ENCODE peak calls at places on chromosomes 6 and 20, in eight cellular contexts. Z is CD8-positive, alpha-beta T cell; U is cardiac muscle cell; C is trophoblast cell; F is GM23248; M is iPS DF 6.9; A is Peyer's patch; O is ovary. H is an unnamed sample. For H3K9me3, the result is how much of the 10 kb centered on the place peaks cover.

GRCh38 chr6:11277275-11278206 is 45.1 kb upstream of the NEDD9 start:
- DNase-seq in Z (no peak), M (peak), O (peak), F (peak), A (no peak), C (no peak), U (peak), H (peak)

GRCh38 chr20:38754924-38755323 is 6.7 kb downstream of the ACTR5 start:
- DNase-seq in M (no peak), C (no peak), F (no peak), O (no peak), U (no peak), Z (no peak), A (no peak), H (no peak)

GRCh38 chr6:152244998-152245630 is 392.0 kb downstream of the SYNE1 start:
- DNase-seq in Z (no peak), C (no peak), O (no peak), M (no peak), F (no peak), U (peak), A (no peak), H (no peak)

GRCh38 chr6:28349892-28350737 is at the start of gene ZKSCAN3:
- DNase-seq in C (peak), O (peak), Z (peak), U (peak), M (no peak), A (peak), F (peak), H (peak)

GRCh38 chr20:61706562-61706961 is 359.1 kb downstream of the TAF4 start:
- DNase-seq in U (no peak), F (no peak), M (no peak), A (no peak), O (no peak), C (no peak), Z (no peak), H (no peak)

GRCh38 chr20:9100721-9101120 is 31.8 kb downstream of the PLCB4 start:
- DNase-seq in C (no peak), Z (no peak), M (no peak), A (no peak), O (no peak), F (no peak), U (no peak), H (no peak)

GRCh38 chr20:62702886-62703852 is 5.5 kb upstream of the NTSR1 start:
- DNase-seq in U (no peak), C (peak), M (no peak), F (peak), A (no peak), O (no peak), Z (peak), H (peak)

GRCh38 chr20:64113796-64114355 is 6.5 kb upstream of the NPBWR2 start:
- DNase-seq in F (no peak), U (no peak), M (no peak), Z (no peak), C (no peak), A (peak), O (peak), H (no peak)

GRCh38 chr20:1212607-1213396 is 9.5 kb downstream of the C20orf202 start:
- DNase-seq in O (peak), Z (peak), C (peak), A (peak), M (peak), F (peak), U (peak), H (peak)

GRCh38 chr6:167817016-167817415 is 9.7 kb upstream of the AFDN start:
- DNase-seq in U (no peak), O (no peak), M (no peak), C (no peak), F (no peak), A (no peak), Z (no peak), H (no peak)

GRCh38 chr6:104682722-104683643 is 176.7 kb downstream of the HACE1 start:
- DNase-seq in A (peak), M (peak), O (no peak), U (peak), C (peak), F (peak), Z (peak), H (peak)

GRCh38 chr6:28985396-28986164 is 19.5 kb downstream of the ZNF311 start:
- DNase-seq in C (peak), F (peak), U (peak), A (peak), M (peak), O (peak), Z (no peak), H (peak)

GRCh38 chr6:13480631-13481501 is 6.5 kb downstream of the GFOD1 start:
- DNase-seq in M (no peak), A (no peak), U (no peak), F (peak), Z (no peak), O (no peak), C (peak), H (no peak)

GRCh38 chr20:62267543-62267942 is 29.2 kb downstream of the OSBPL2 start:
- DNase-seq in U (no peak), Z (no peak), A (no peak), C (peak), M (no peak), F (no peak), O (no peak), H (no peak)

GRCh38 chr20:36604952-36605308 is 649 bp upstream of the RAB5IF start:
- DNase-seq in U (no peak), Z (peak), A (peak), F (no peak), M (no peak), O (peak), C (no peak), H (no peak)

GRCh38 chr6:50837589-50838445 is 19.1 kb downstream of the TFAP2B start:
- DNase-seq in F (no peak), A (no peak), C (no peak), M (no peak), O (no peak), U (no peak), Z (no peak), H (no peak)

GRCh38 chr6:169263836-169264608 is 10.4 kb upstream of the THBS2 start:
- DNase-seq in Z (no peak), U (no peak), F (peak), A (no peak), M (no peak), O (no peak), C (peak), H (peak)

GRCh38 chr6:143901885-143902708 is 37.8 kb downstream of the ZC2HC1B start:
- DNase-seq in M (no peak), A (no peak), Z (no peak), O (peak), C (no peak), U (peak), F (peak), H (peak)
- H3K27ac ChIP-seq in M (no peak), A (peak), Z (no peak), O (peak), C (no peak), U (peak), F (no peak), H (peak)

GRCh38 chr20:58851221-58851968 is 693 bp upstream of the GNAS-AS1 start:
- DNase-seq in A (no peak), C (no peak), Z (no peak), O (no peak), U (no peak), F (peak), M (no peak), H (no peak)
- H3K9me3 ChIP-seq in A (under half), C (under half), Z (under half), O (under half), U (under half), F (under half), M (under half), H (under half)

GRCh38 chr6:134352786-134353480 is 35.0 kb upstream of the SGK1 start:
- DNase-seq in F (peak), O (no peak), A (no peak), M (no peak), C (no peak), Z (no peak), U (no peak), H (no peak)
- H3K27ac ChIP-seq in F (peak), O (peak), A (no peak), M (no peak), C (no peak), Z (no peak), U (no peak), H (no peak)

DNA sequence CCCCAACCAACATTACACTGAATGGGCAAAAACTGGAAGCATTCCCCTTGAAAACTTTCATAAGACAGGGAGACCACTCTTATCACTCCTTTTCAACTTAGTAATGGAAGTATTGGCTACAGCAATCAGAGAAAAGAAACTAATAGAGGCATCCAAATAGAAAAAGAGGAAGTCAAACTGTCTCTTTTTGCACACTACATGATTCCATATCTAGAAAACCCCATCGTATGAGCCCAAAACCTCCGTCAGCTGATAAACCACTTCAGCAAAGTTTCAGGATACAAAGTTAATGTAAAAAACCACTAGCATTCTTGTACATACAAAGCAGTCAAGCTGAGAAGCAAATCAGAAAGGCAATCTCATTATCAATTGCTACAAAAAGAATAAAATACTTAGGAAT is 580.4 kb upstream of the PTCHD4 start:
- DNase-seq in A (no peak), Z (no peak), F (no peak), U (no peak), O (no peak), M (no peak), C (no peak), H (no peak)
- H3K9me3 ChIP-seq in A (under half), Z (under half), F (under half), U (under half), O (under half), M (under half), C (under half), H (under half)

GRCh38 chr6:110101885-110102284 is 77.6 kb downstream of the WASF1 start:
- DNase-seq in Z (no peak), M (no peak), O (no peak), A (peak), C (no peak), U (no peak), F (no peak), H (no peak)
- H3K27ac ChIP-seq in Z (no peak), M (no peak), O (no peak), A (no peak), C (no peak), U (no peak), F (no peak), H (no peak)